ENCODE peak calls at places on chromosome 1, in four cellular contexts. One of them, this sample, is unnamed.

GRCh38 chr1:2067981-2068380 is 17.8 kb downstream of the PRKCZ start:
- DNase-seq in psoas muscle: no peak
- DNase-seq in GM23338: no peak
- DNase-seq in upper lobe of right lung: no peak
- DNase-seq in this sample: no peak

GRCh38 chr1:30905898-30906620 is 2.5 kb downstream of the SDC3 start:
- DNase-seq in psoas muscle: no peak
- DNase-seq in GM23338: no peak
- DNase-seq in upper lobe of right lung: no peak
- DNase-seq in this sample: no peak

GRCh38 chr1:169260478-169260877 is 107.1 kb downstream of the NME7 start:
- DNase-seq in psoas muscle: no peak
- DNase-seq in GM23338: no peak
- DNase-seq in upper lobe of right lung: no peak
- DNase-seq in this sample: no peak

GRCh38 chr1:155178441-155179106 is 4.9 kb downstream of the TRIM46 start:
- DNase-seq in psoas muscle: peak
- DNase-seq in GM23338: no peak
- DNase-seq in upper lobe of right lung: peak
- DNase-seq in this sample: no peak

GRCh38 chr1:97144527-97144926 is 422.9 kb downstream of the PTBP2 start:
- DNase-seq in psoas muscle: no peak
- DNase-seq in GM23338: no peak
- DNase-seq in upper lobe of right lung: no peak
- DNase-seq in this sample: no peak

GRCh38 chr1:88029899-88030298 is 654.2 kb upstream of the PKN2 start:
- DNase-seq in psoas muscle: no peak
- DNase-seq in GM23338: peak
- DNase-seq in upper lobe of right lung: no peak
- DNase-seq in this sample: no peak

GRCh38 chr1:45793942-45794604 is 9.3 kb upstream of the MAST2 start:
- DNase-seq in psoas muscle: no peak
- DNase-seq in GM23338: no peak
- DNase-seq in upper lobe of right lung: no peak
- DNase-seq in this sample: no peak

GRCh38 chr1:205377355-205377754 is 20.6 kb upstream of the KLHDC8A start:
- DNase-seq in psoas muscle: no peak
- DNase-seq in GM23338: no peak
- DNase-seq in upper lobe of right lung: no peak
- DNase-seq in this sample: no peak

GRCh38 chr1:223700388-223700918 is 11.9 kb upstream of the CAPN2 start:
- DNase-seq in psoas muscle: no peak
- DNase-seq in GM23338: no peak
- DNase-seq in upper lobe of right lung: no peak
- DNase-seq in this sample: no peak

GRCh38 chr1:24946861-24947658 is 17.0 kb upstream of the RUNX3 start:
- DNase-seq in psoas muscle: no peak
- DNase-seq in GM23338: no peak
- DNase-seq in upper lobe of right lung: no peak
- DNase-seq in this sample: no peak

GRCh38 chr1:11707621-11708276 is 16.2 kb downstream of the DRAXIN start:
- DNase-seq in psoas muscle: peak
- DNase-seq in GM23338: no peak
- DNase-seq in upper lobe of right lung: peak
- DNase-seq in this sample: no peak

GRCh38 chr1:212614398-212615091 is 6.0 kb downstream of the ATF3 start:
- DNase-seq in psoas muscle: no peak
- DNase-seq in GM23338: no peak
- DNase-seq in upper lobe of right lung: no peak
- DNase-seq in this sample: no peak

GRCh38 chr1:66437136-66437401 is 96.9 kb upstream of the SGIP1 start:
- DNase-seq in psoas muscle: no peak
- DNase-seq in GM23338: no peak
- DNase-seq in upper lobe of right lung: no peak
- DNase-seq in this sample: no peak

GRCh38 chr1:204920967-204921366 is 50.3 kb downstream of the NFASC start:
- DNase-seq in psoas muscle: no peak
- DNase-seq in GM23338: no peak
- DNase-seq in upper lobe of right lung: no peak
- DNase-seq in this sample: no peak

GRCh38 chr1:201155354-201155753 is 1.1 kb upstream of the TMEM9 start:
- DNase-seq in psoas muscle: no peak
- DNase-seq in GM23338: no peak
- DNase-seq in upper lobe of right lung: no peak
- DNase-seq in this sample: no peak

GRCh38 chr1:111399792-111400610 is 27.5 kb downstream of the OVGP1 start:
- DNase-seq in psoas muscle: no peak
- DNase-seq in GM23338: peak
- DNase-seq in upper lobe of right lung: no peak
- DNase-seq in this sample: peak

GRCh38 chr1:2979191-2980072 is 41.8 kb upstream of the ACTRT2 start:
- DNase-seq in psoas muscle: no peak
- DNase-seq in GM23338: no peak
- DNase-seq in upper lobe of right lung: peak
- DNase-seq in this sample: no peak

GRCh38 chr1:154745286-154745731 is 124.8 kb downstream of the KCNN3 start:
- DNase-seq in psoas muscle: no peak
- DNase-seq in GM23338: no peak
- DNase-seq in upper lobe of right lung: no peak
- DNase-seq in this sample: no peak

GRCh38 chr1:47791879-47792608 is 205.1 kb downstream of the TRABD2B start:
- DNase-seq in psoas muscle: no peak
- DNase-seq in GM23338: no peak
- DNase-seq in upper lobe of right lung: no peak
- DNase-seq in this sample: no peak

GRCh38 chr1:183165456-183165855 is 20.6 kb upstream of the LAMC2 start:
- DNase-seq in psoas muscle: no peak
- DNase-seq in GM23338: peak
- DNase-seq in upper lobe of right lung: no peak
- DNase-seq in this sample: no peak

GRCh38 chr1:183167676-183168075 is 18.4 kb upstream of the LAMC2 start:
- DNase-seq in psoas muscle: no peak
- DNase-seq in GM23338: no peak
- DNase-seq in upper lobe of right lung: no peak
- DNase-seq in this sample: no peak

GRCh38 chr1:183164963-183165362 is 21.1 kb upstream of the LAMC2 start:
- DNase-seq in psoas muscle: no peak
- DNase-seq in GM23338: no peak
- DNase-seq in upper lobe of right lung: no peak
- DNase-seq in this sample: no peak

GRCh38 chr1:183168308-183168707 is 17.8 kb upstream of the LAMC2 start:
- DNase-seq in psoas muscle: no peak
- DNase-seq in GM23338: no peak
- DNase-seq in upper lobe of right lung: no peak
- DNase-seq in this sample: no peak

GRCh38 chr1:183166439-183166838 is 19.6 kb upstream of the LAMC2 start:
- DNase-seq in psoas muscle: no peak
- DNase-seq in GM23338: no peak
- DNase-seq in upper lobe of right lung: no peak
- DNase-seq in this sample: no peak
- H3K4me3 ChIP-seq in psoas muscle: no peak
- H3K4me3 ChIP-seq in GM23338: no peak
- H3K4me3 ChIP-seq in upper lobe of right lung: no peak
- H3K4me3 ChIP-seq in this sample: no peak

GRCh38 chr1:14851775-14852174 is 253.3 kb downstream of the KAZN start:
- DNase-seq in psoas muscle: no peak
- DNase-seq in GM23338: no peak
- DNase-seq in upper lobe of right lung: no peak
- DNase-seq in this sample: no peak

GRCh38 chr1:14849038-14849437 is 250.6 kb downstream of the KAZN start:
- DNase-seq in psoas muscle: no peak
- DNase-seq in GM23338: no peak
- DNase-seq in upper lobe of right lung: no peak
- DNase-seq in this sample: no peak

GRCh38 chr1:14848621-14849020 is 250.1 kb downstream of the KAZN start:
- DNase-seq in psoas muscle: no peak
- DNase-seq in GM23338: no peak
- DNase-seq in upper lobe of right lung: no peak
- DNase-seq in this sample: no peak

GRCh38 chr1:14852301-14852700 is 253.8 kb downstream of the KAZN start:
- DNase-seq in psoas muscle: no peak
- DNase-seq in GM23338: no peak
- DNase-seq in upper lobe of right lung: no peak
- DNase-seq in this sample: no peak

GRCh38 chr1:14850563-14850962 is 252.1 kb downstream of the KAZN start:
- DNase-seq in psoas muscle: no peak
- DNase-seq in GM23338: no peak
- DNase-seq in upper lobe of right lung: no peak
- DNase-seq in this sample: no peak
- TF ChIP-seq CTCF in psoas muscle: no peak
- TF ChIP-seq CTCF in GM23338: peak
- TF ChIP-seq CTCF in upper lobe of right lung: no peak
- TF ChIP-seq CTCF in this sample: no peak

DNA sequence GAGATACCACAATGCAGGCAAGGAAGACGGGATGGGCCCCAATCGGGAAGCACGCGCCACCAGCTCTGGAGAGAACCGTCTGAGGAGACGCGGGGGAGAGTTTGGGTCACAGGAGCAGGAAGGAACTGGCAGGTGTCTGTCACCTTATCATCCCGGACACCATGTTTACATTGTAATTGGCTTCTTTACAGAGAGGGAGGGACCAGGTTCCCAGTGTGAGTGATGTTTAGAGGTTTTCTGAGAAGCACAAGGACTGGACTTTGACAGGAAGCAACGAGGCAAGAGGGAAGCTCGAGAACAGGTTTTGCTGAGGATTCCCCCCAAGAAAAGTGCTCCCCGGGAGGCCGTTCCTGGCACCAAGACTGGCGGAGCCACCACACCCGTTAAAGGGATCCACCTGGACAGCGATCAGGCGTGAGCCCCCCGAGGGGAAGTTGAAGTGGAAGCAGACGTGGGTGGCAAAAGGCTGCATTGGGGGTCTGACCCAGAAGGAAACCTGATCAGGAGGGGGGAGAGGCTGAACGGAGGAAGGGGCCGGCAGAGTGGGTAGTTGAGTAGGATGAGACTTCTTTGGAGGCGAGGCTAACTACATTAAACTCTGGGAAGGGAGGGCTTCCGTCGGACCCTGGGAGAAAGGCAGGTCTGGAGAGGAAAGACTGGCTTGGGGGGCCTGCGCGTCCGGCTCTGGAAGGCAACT is 885 bp downstream of the EPS15 start:
- DNase-seq in psoas muscle: peak
- DNase-seq in GM23338: peak
- DNase-seq in upper lobe of right lung: peak
- DNase-seq in this sample: no peak
- H3K4me3 ChIP-seq in psoas muscle: peak
- H3K4me3 ChIP-seq in GM23338: peak
- H3K4me3 ChIP-seq in upper lobe of right lung: peak
- H3K4me3 ChIP-seq in this sample: peak

DNA sequence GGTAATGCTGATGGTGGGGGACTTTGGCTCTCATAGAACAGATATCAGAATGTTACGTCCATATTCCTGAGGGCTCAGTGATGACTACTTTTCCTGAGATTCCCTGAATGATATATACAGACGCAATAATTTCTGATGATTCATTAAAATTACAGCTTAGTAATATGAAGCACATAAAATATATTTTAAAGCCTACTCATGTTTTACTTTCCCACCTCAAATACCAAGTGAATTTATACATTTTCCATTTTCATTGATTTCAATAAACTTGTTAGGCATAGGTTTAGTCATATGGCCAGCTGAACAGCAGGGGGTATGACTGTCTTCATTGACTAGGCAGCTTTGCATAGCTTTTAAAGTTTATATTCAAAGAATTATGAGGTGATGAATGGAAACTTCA is 26.2 kb upstream of the PDC start:
- DNase-seq in psoas muscle: no peak
- DNase-seq in GM23338: no peak
- DNase-seq in upper lobe of right lung: no peak
- DNase-seq in this sample: no peak
- TF ChIP-seq CTCF in psoas muscle: no peak
- TF ChIP-seq CTCF in GM23338: no peak
- TF ChIP-seq CTCF in upper lobe of right lung: no peak
- TF ChIP-seq CTCF in this sample: no peak

GRCh38 chr1:21930629-21931170 is 6.4 kb downstream of the HSPG2 start:
- DNase-seq in psoas muscle: no peak
- DNase-seq in GM23338: no peak
- DNase-seq in upper lobe of right lung: no peak
- DNase-seq in this sample: no peak

GRCh38 chr1:21933397-21934248 is 3.5 kb downstream of the HSPG2 start:
- DNase-seq in psoas muscle: peak
- DNase-seq in GM23338: peak
- DNase-seq in upper lobe of right lung: peak
- DNase-seq in this sample: no peak

GRCh38 chr1:21931171-21932093 is 5.7 kb downstream of the HSPG2 start:
- DNase-seq in psoas muscle: peak
- DNase-seq in GM23338: no peak
- DNase-seq in upper lobe of right lung: peak
- DNase-seq in this sample: peak

GRCh38 chr1:21929951-21930615 is 7.0 kb downstream of the HSPG2 start:
- DNase-seq in psoas muscle: no peak
- DNase-seq in GM23338: no peak
- DNase-seq in upper lobe of right lung: no peak
- DNase-seq in this sample: no peak

DNA sequence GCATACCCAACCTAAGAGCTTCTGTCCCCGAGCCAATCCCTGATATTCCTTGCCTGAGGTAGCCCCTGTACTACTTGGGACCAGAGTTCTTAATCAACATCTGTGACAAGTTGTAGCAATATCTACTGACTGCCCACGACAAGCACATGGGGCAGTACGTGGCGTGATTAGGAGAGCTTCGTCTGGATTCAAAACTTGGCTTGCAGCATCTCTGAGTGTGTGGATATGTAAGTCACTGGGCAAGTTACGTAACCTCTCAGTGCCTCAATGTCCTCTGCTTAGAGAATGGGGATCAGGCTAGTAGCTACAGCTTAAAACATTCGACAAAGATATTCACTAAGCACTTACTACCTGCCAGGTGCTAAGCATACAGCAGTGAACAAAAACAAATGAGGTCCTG is 5.0 kb downstream of the HSPG2 start:
- DNase-seq in psoas muscle: no peak
- DNase-seq in GM23338: no peak
- DNase-seq in upper lobe of right lung: no peak
- DNase-seq in this sample: peak
- H3K4me3 ChIP-seq in psoas muscle: peak
- H3K4me3 ChIP-seq in GM23338: no peak
- H3K4me3 ChIP-seq in upper lobe of right lung: no peak
- H3K4me3 ChIP-seq in this sample: no peak

GRCh38 chr1:4778056-4778455 is 123.6 kb downstream of the AJAP1 start:
- DNase-seq in psoas muscle: no peak
- DNase-seq in GM23338: no peak
- DNase-seq in upper lobe of right lung: no peak
- DNase-seq in this sample: no peak
- TF ChIP-seq CTCF in psoas muscle: peak
- TF ChIP-seq CTCF in GM23338: no peak
- TF ChIP-seq CTCF in upper lobe of right lung: peak
- TF ChIP-seq CTCF in this sample: no peak

This sample was measured in AG09309.